ENCODE peak calls at places on chromosomes 16 and 17, in ten cellular contexts. Y is testis, J is esophagus muscularis mucosa, F is esophagus squamous epithelium, S is prostate gland, H is A549, K is vagina, V is IMR-90, E is NB4, Z is transverse colon. P is an unnamed sample.

GRCh38 chr17:33487187-33487586 is 194.1 kb upstream of the ASIC2 start:
- DNase-seq in Y (no peak), J (no peak), F (no peak), S (no peak), H (no peak), K (no peak), V (no peak), E (no peak), Z (no peak), P (no peak)

GRCh38 chr17:13350466-13350865 is 251.3 kb downstream of the HS3ST3A1 start:
- DNase-seq in Y (no peak), J (no peak), F (no peak), S (no peak), H (no peak), K (no peak), V (no peak), E (no peak), Z (no peak), P (no peak)

GRCh38 chr17:40879026-40879425 is 6.0 kb downstream of the KRT20 start:
- DNase-seq in Y (no peak), J (no peak), F (no peak), S (no peak), H (no peak), K (no peak), V (no peak), E (no peak), Z (no peak), P (no peak)

GRCh38 chr16:21276090-21276489 is 2.0 kb downstream of the CRYM start:
- DNase-seq in Y (no peak), J (no peak), F (no peak), S (no peak), H (no peak), K (no peak), V (no peak), E (no peak), Z (no peak), P (no peak)

GRCh38 chr17:80924807-80925610 is 66.6 kb upstream of the CHMP6 start:
- DNase-seq in Y (no peak), J (no peak), F (no peak), S (no peak), H (no peak), K (no peak), V (no peak), E (no peak), Z (no peak), P (no peak)

GRCh38 chr17:64388961-64389565 is 1.6 kb downstream of the PECAM1 start:
- DNase-seq in Y (no peak), J (no peak), F (no peak), S (no peak), H (no peak), K (no peak), V (no peak), E (no peak), Z (no peak), P (no peak)

GRCh38 chr17:19270951-19271611 is 33.9 kb downstream of the EPN2 start:
- DNase-seq in Y (no peak), J (no peak), F (no peak), S (no peak), H (no peak), K (no peak), V (no peak), E (no peak), Z (no peak), P (no peak)

GRCh38 chr17:5580974-5581373 is 3.3 kb downstream of the NLRP1 start:
- DNase-seq in Y (no peak), J (no peak), F (no peak), S (no peak), H (no peak), K (no peak), V (no peak), E (no peak), Z (no peak), P (no peak)

GRCh38 chr17:46108120-46108519 is 85.1 kb downstream of the KANSL1 start:
- DNase-seq in Y (no peak), J (no peak), F (no peak), S (no peak), H (no peak), K (no peak), V (no peak), E (no peak), Z (no peak), P (no peak)

GRCh38 chr16:31491778-31492418 is 9.0 kb downstream of the SLC5A2 start:
- DNase-seq in Y (no peak), J (no peak), F (no peak), S (no peak), H (no peak), K (no peak), V (no peak), E (no peak), Z (no peak), P (no peak)

GRCh38 chr17:49217651-49218413 is 7.3 kb downstream of the ABI3 start:
- DNase-seq in Y (peak), J (no peak), F (no peak), S (peak), H (no peak), K (no peak), V (no peak), E (peak), Z (peak), P (no peak)
- H3K4me3 ChIP-seq in Y (no peak), J (no peak), F (no peak), S (no peak), H (no peak), K (no peak), V (no peak), E (no peak), Z (no peak), P (no peak)

GRCh38 chr16:1713933-1714332 is 7.9 kb downstream of the MAPK8IP3 start:
- DNase-seq in Y (no peak), J (no peak), F (peak), S (no peak), H (no peak), K (no peak), V (no peak), E (no peak), Z (peak), P (no peak)
- TF ChIP-seq POLR2A in Y (no peak), J (no peak), F (no peak), S (no peak), H (no peak), K (no peak), V (no peak), E (no peak), Z (no peak), P (no peak)

DNA sequence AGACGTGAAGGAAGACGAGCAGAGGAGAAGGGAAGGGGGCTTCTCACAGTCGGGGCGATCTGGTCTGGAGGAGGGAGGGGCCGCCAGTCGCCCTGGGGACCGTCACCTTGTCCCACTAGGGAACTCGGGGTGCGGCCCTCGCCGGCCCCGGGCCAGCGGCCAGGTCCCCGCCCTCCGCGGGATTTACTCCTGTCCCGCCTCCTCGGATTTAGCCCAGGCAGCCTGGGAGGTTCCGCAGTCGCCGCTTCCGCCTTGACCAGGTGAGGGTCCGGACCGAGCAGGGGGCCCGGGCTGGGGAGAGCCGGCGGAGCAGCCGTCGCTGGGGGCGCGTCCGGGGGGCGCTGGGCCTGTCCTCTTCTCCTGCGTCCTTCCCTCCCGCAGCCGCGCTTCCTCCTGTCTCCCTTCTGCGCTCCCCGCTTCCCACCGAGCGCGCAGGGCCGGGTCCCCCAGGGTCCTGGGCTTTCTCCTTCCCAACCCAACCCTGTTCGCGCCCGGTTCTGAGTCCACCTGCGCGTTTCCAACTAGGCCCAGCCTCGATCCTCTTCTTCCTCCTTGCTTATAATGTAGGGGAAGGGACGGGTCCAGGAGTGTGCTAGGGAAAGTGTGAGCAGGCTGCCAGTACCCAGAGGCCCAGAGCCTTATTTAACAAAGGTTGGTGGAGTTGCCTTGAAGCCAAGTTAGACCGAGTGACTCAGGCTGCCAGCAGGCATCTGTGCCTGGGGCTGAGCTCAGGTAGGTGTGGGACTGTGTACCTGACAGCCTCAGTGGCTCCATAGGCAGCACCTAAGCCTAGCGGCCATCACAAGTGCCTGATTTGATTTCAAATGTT is at the start of gene TNK1:
- DNase-seq in Y (peak), J (no peak), F (no peak), S (peak), H (no peak), K (no peak), V (no peak), E (no peak), Z (peak), P (peak)
- H3K4me3 ChIP-seq in Y (peak), J (peak), F (peak), S (peak), H (peak), K (peak), V (peak), E (no peak), Z (peak), P (peak)

GRCh38 chr16:13480801-13481200 is 439.2 kb upstream of the ERCC4 start:
- DNase-seq in Y (no peak), J (no peak), F (no peak), S (peak), H (no peak), K (no peak), V (no peak), E (no peak), Z (no peak), P (no peak)

GRCh38 chr16:13479549-13479948 is 440.4 kb upstream of the ERCC4 start:
- DNase-seq in Y (no peak), J (no peak), F (no peak), S (no peak), H (no peak), K (no peak), V (no peak), E (no peak), Z (no peak), P (no peak)

GRCh38 chr16:13478991-13479390 is 441.0 kb upstream of the ERCC4 start:
- DNase-seq in Y (no peak), J (no peak), F (no peak), S (no peak), H (no peak), K (no peak), V (no peak), E (no peak), Z (no peak), P (no peak)

GRCh38 chr16:13483121-13483520 is 436.8 kb upstream of the ERCC4 start:
- DNase-seq in Y (no peak), J (no peak), F (no peak), S (no peak), H (no peak), K (no peak), V (no peak), E (no peak), Z (no peak), P (no peak)
- TF ChIP-seq POLR2A in Y (no peak), J (no peak), F (no peak), S (no peak), H (no peak), K (no peak), V (no peak), E (no peak), Z (no peak), P (no peak)

GRCh38 chr17:65556014-65556909 is 5.2 kb downstream of the AXIN2 start:
- DNase-seq in Y (peak), J (peak), F (no peak), S (peak), H (peak), K (no peak), V (peak), E (peak), Z (peak), P (peak)
- H3K4me3 ChIP-seq in Y (no peak), J (no peak), F (no peak), S (no peak), H (no peak), K (peak), V (no peak), E (no peak), Z (no peak), P (no peak)